ENCODE peak calls at places on chromosome 5, in seven cellular contexts. B is breast epithelium, S is A549, G is mucosa of descending colon, M is nephron progenitor cell, H is upper lobe of left lung, D is mammary epithelial cell. J is an unnamed sample.

GRCh38 chr5:93915142-93915553 is 173.7 kb upstream of the POU5F2 start:
- DNase-seq in B (no peak), S (no peak), G (no peak), M (no peak), H (no peak), D (peak; percentile 33), J (no peak)

GRCh38 chr5:57232293-57233033 is 58.6 kb downstream of the GPBP1 start:
- DNase-seq in B (no peak), S (no peak), G (no peak), M (no peak), H (no peak), D (no peak), J (no peak)

GRCh38 chr5:134127376-134127861 is 12.9 kb downstream of the TCF7 start:
- DNase-seq in B (no peak), S (no peak), G (peak; percentile 49), M (no peak), H (no peak), D (peak; percentile 77), J (no peak)

GRCh38 chr5:90641528-90641927 is 82.9 kb downstream of the ADGRV1 start:
- DNase-seq in B (no peak), S (no peak), G (no peak), M (no peak), H (no peak), D (no peak), J (no peak)

GRCh38 chr5:124856726-124857125 is 110.3 kb upstream of the ZNF608 start:
- DNase-seq in B (no peak), S (no peak), G (no peak), M (no peak), H (no peak), D (no peak), J (no peak)

GRCh38 chr5:61290815-61291214 is 41.2 kb upstream of the ZSWIM6 start:
- DNase-seq in B (no peak), S (no peak), G (no peak), M (no peak), H (no peak), D (no peak), J (no peak)

GRCh38 chr5:73339711-73340110 is 108.9 kb downstream of the FOXD1 start:
- DNase-seq in B (no peak), S (no peak), G (no peak), M (no peak), H (no peak), D (no peak), J (no peak)

GRCh38 chr5:98927988-98928801 is 612 bp downstream of the CHD1 start:
- DNase-seq in B (peak; percentile 57), S (peak; percentile 77), G (peak; percentile 85), M (peak; percentile 77), H (peak; percentile 75), D (peak; percentile 57), J (peak; percentile 72)

GRCh38 chr5:93953442-93953841 is 212.0 kb upstream of the POU5F2 start:
- DNase-seq in B (no peak), S (no peak), G (no peak), M (no peak), H (no peak), D (no peak), J (no peak)

GRCh38 chr5:143161893-143162520 is 241.5 kb downstream of the NR3C1 start:
- DNase-seq in B (no peak), S (no peak), G (no peak), M (no peak), H (peak; percentile 51), D (no peak), J (no peak)

GRCh38 chr5:35908266-35908665 is 30.2 kb downstream of the CAPSL start:
- DNase-seq in B (no peak), S (no peak), G (no peak), M (no peak), H (no peak), D (no peak), J (no peak)

GRCh38 chr5:181212934-181213333 is 7.9 kb upstream of the TRIM7 start:
- DNase-seq in B (no peak), S (no peak), G (no peak), M (no peak), H (no peak), D (no peak), J (no peak)

GRCh38 chr5:39151731-39152130 is 67.6 kb downstream of the FYB1 start:
- DNase-seq in B (no peak), S (no peak), G (no peak), M (no peak), H (no peak), D (no peak), J (no peak)

GRCh38 chr5:39146831-39147540 is 72.4 kb downstream of the FYB1 start:
- DNase-seq in B (no peak), S (no peak), G (no peak), M (no peak), H (no peak), D (no peak), J (no peak)

GRCh38 chr5:39149966-39150365 is 69.4 kb downstream of the FYB1 start:
- DNase-seq in B (no peak), S (no peak), G (no peak), M (no peak), H (no peak), D (no peak), J (no peak)

GRCh38 chr5:39148983-39149534 is 70.3 kb downstream of the FYB1 start:
- DNase-seq in B (no peak), S (no peak), G (no peak), M (no peak), H (no peak), D (no peak), J (no peak)
- TF ChIP-seq CTCF in B (no peak), S (peak; percentile 66), G (no peak), M (peak; percentile 23), H (peak; percentile 29), D (peak; percentile 33), J (peak; percentile 64)

GRCh38 chr5:141777711-141778110 is 95.7 kb upstream of the ARAP3 start:
- DNase-seq in B (no peak), S (no peak), G (no peak), M (no peak), H (no peak), D (no peak), J (no peak)

GRCh38 chr5:141778211-141778610 is 96.2 kb upstream of the ARAP3 start:
- DNase-seq in B (no peak), S (no peak), G (no peak), M (peak; percentile 79), H (no peak), D (peak; percentile 62), J (peak; percentile 78)

GRCh38 chr5:141778683-141779082 is 96.7 kb upstream of the ARAP3 start:
- DNase-seq in B (no peak), S (no peak), G (no peak), M (no peak), H (no peak), D (no peak), J (no peak)

GRCh38 chr5:141779642-141780041 is 97.6 kb upstream of the ARAP3 start:
- DNase-seq in B (peak; percentile 18), S (no peak), G (no peak), M (peak; percentile 34), H (no peak), D (peak; percentile 69), J (no peak)

DNA sequence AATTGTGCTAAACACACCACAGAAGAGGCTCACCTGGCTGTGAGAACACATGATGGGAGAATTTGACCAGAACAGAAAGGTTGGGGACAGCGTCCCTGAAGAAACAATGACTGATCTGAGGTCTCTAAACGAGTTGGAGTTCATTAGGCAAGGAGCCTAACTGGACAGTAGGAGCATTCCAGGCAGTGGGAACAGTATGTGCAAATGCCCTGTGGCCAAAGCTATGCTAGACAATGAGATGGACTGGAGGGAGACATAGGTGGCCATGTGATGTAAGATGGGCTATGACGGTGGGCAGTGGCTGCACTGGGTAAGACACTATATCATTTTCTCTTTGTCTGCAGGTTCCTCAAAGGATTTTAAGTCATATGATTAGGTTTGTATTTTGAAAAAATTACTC is 95.1 kb upstream of the ARAP3 start:
- DNase-seq in B (no peak), S (no peak), G (no peak), M (no peak), H (no peak), D (no peak), J (no peak)
- TF ChIP-seq CTCF in B (no peak), S (no peak), G (no peak), M (no peak), H (no peak), D (no peak), J (no peak)

DNA sequence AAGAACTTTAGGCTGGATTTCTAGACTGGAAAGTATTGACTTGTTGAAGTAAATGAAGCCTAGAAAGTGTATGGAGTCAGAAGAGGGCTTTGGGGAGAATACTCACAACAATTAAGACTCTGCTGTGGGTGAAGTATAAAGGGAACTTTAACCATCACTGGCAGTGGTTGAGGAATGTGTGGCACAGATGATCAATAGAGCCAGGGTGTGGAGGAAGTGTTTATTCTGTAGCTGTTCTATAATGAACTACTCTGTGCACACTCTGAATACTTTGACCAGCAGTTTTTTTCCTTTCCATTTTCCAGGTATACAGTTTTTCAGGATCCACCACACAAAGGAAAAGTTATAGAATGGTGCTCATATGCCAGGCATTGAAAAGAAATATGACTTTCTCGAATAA is 106.7 kb downstream of the SCAMP1 start:
- DNase-seq in B (no peak), S (no peak), G (no peak), M (no peak), H (no peak), D (no peak), J (no peak)
- TF ChIP-seq CTCF in B (no peak), S (no peak), G (no peak), M (no peak), H (no peak), D (no peak), J (no peak)

GRCh38 chr5:15991586-15991985 is 188.0 kb downstream of the MARCHF11 start:
- DNase-seq in B (no peak), S (no peak), G (no peak), M (no peak), H (no peak), D (no peak), J (no peak)

GRCh38 chr5:15992918-15993317 is 186.7 kb downstream of the MARCHF11 start:
- DNase-seq in B (no peak), S (no peak), G (no peak), M (no peak), H (no peak), D (peak; percentile 65), J (no peak)

GRCh38 chr5:15993934-15994333 is 185.7 kb downstream of the MARCHF11 start:
- DNase-seq in B (no peak), S (no peak), G (no peak), M (no peak), H (no peak), D (no peak), J (no peak)

GRCh38 chr5:15993334-15993733 is 186.3 kb downstream of the MARCHF11 start:
- DNase-seq in B (no peak), S (no peak), G (no peak), M (no peak), H (no peak), D (peak; percentile 83), J (no peak)

DNA sequence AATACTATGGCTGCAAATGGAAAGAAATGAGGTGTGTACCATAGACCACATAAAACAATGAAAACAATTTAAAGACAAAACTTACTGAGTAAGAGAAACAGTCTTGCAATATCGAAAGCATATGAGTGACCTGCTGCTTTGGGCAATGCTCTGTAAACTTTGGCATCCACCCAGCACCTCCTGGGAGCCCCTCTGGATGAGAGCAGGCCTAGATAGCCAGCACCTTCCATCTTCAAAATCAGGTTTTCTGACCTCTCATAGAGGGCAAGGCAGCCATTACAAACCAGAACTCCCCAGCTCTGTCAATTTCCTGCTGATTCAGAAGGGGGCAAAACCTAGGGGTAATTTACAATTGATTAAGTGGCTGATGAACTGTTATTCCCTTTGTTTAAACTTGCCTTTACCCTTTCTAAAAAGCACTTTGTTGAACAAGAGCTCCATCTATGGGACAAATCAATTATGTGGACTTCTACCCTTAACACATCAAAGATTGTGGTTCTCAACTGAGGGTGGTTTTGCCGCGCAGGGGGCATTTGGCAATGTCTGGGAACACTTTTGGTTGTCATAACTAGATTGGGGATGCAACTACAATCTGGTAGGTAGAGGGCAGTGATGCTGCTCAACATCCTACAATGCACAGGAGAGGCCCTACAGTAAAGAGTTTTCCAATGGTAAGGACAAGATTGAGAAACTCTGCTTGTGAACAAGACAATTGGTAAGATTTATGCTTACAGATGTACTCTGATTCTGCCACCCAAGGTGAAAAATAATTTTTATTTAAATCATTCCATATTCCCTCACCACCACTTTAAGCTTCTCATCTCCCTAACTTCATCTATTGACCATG is 184.2 kb downstream of the MARCHF11 start:
- DNase-seq in B (no peak), S (no peak), G (no peak), M (peak; percentile 6), H (no peak), D (peak; percentile 23), J (no peak)
- TF ChIP-seq CTCF in B (no peak), S (peak; percentile 51), G (no peak), M (peak; percentile 45), H (no peak), D (peak; percentile 44), J (peak; percentile 42)